ENCODE peak calls at places on chromosomes 12 and 14, in five cellular contexts. One of them, this sample, is unnamed.

GRCh38 chr12:79098530-79098929 is 234.0 kb downstream of the SYT1 start:
- DNase-seq in AG08396: no peak
- DNase-seq in stimulated activated CD8-positive, alpha-beta memory T cell treated with anti-CD3 and anti-CD28 coated beads, Interleukin-15, amount 100 ng/mL, for 1 hour: no peak
- DNase-seq in hypothalamus: no peak
- DNase-seq in neural crest cell: no peak
- DNase-seq in this sample: no peak

GRCh38 chr14:59199205-59199604 is 10.7 kb downstream of the DAAM1 start:
- DNase-seq in AG08396: no peak
- DNase-seq in stimulated activated CD8-positive, alpha-beta memory T cell treated with anti-CD3 and anti-CD28 coated beads, Interleukin-15, amount 100 ng/mL, for 1 hour: no peak
- DNase-seq in hypothalamus: no peak
- DNase-seq in neural crest cell: no peak
- DNase-seq in this sample: no peak

GRCh38 chr14:65637780-65638179 is 225.2 kb downstream of the FUT8 start:
- DNase-seq in AG08396: no peak
- DNase-seq in stimulated activated CD8-positive, alpha-beta memory T cell treated with anti-CD3 and anti-CD28 coated beads, Interleukin-15, amount 100 ng/mL, for 1 hour: peak
- DNase-seq in hypothalamus: no peak
- DNase-seq in neural crest cell: no peak
- DNase-seq in this sample: no peak

GRCh38 chr12:82994117-82994516 is 307.4 kb downstream of the TMTC2 start:
- DNase-seq in AG08396: no peak
- DNase-seq in stimulated activated CD8-positive, alpha-beta memory T cell treated with anti-CD3 and anti-CD28 coated beads, Interleukin-15, amount 100 ng/mL, for 1 hour: no peak
- DNase-seq in hypothalamus: no peak
- DNase-seq in neural crest cell: no peak
- DNase-seq in this sample: no peak

GRCh38 chr12:100234591-100235304 is 32.1 kb downstream of the DEPDC4 start:
- DNase-seq in AG08396: peak
- DNase-seq in stimulated activated CD8-positive, alpha-beta memory T cell treated with anti-CD3 and anti-CD28 coated beads, Interleukin-15, amount 100 ng/mL, for 1 hour: no peak
- DNase-seq in hypothalamus: no peak
- DNase-seq in neural crest cell: no peak
- DNase-seq in this sample: peak

GRCh38 chr12:54352891-54353874 is 11.1 kb downstream of the GPR84 start:
- DNase-seq in AG08396: no peak
- DNase-seq in stimulated activated CD8-positive, alpha-beta memory T cell treated with anti-CD3 and anti-CD28 coated beads, Interleukin-15, amount 100 ng/mL, for 1 hour: no peak
- DNase-seq in hypothalamus: no peak
- DNase-seq in neural crest cell: no peak
- DNase-seq in this sample: peak

GRCh38 chr14:76267322-76268012 is 108.5 kb upstream of the ESRRB start:
- DNase-seq in AG08396: peak
- DNase-seq in stimulated activated CD8-positive, alpha-beta memory T cell treated with anti-CD3 and anti-CD28 coated beads, Interleukin-15, amount 100 ng/mL, for 1 hour: no peak
- DNase-seq in hypothalamus: peak
- DNase-seq in neural crest cell: peak
- DNase-seq in this sample: peak

GRCh38 chr12:64943686-64944085 is 119.2 kb downstream of the TBC1D30 start:
- DNase-seq in AG08396: peak
- DNase-seq in stimulated activated CD8-positive, alpha-beta memory T cell treated with anti-CD3 and anti-CD28 coated beads, Interleukin-15, amount 100 ng/mL, for 1 hour: no peak
- DNase-seq in hypothalamus: no peak
- DNase-seq in neural crest cell: no peak
- DNase-seq in this sample: no peak

GRCh38 chr12:100187068-100187467 is 13.5 kb upstream of the ACTR6 start:
- DNase-seq in AG08396: no peak
- DNase-seq in stimulated activated CD8-positive, alpha-beta memory T cell treated with anti-CD3 and anti-CD28 coated beads, Interleukin-15, amount 100 ng/mL, for 1 hour: no peak
- DNase-seq in hypothalamus: no peak
- DNase-seq in neural crest cell: no peak
- DNase-seq in this sample: no peak

GRCh38 chr12:65741662-65742480 is 82.4 kb upstream of the HMGA2 start:
- DNase-seq in AG08396: peak
- DNase-seq in stimulated activated CD8-positive, alpha-beta memory T cell treated with anti-CD3 and anti-CD28 coated beads, Interleukin-15, amount 100 ng/mL, for 1 hour: no peak
- DNase-seq in hypothalamus: no peak
- DNase-seq in neural crest cell: peak
- DNase-seq in this sample: peak

GRCh38 chr12:125983094-125983783 is 918.0 kb downstream of the AACS start:
- DNase-seq in AG08396: no peak
- DNase-seq in stimulated activated CD8-positive, alpha-beta memory T cell treated with anti-CD3 and anti-CD28 coated beads, Interleukin-15, amount 100 ng/mL, for 1 hour: no peak
- DNase-seq in hypothalamus: peak
- DNase-seq in neural crest cell: peak
- DNase-seq in this sample: peak

GRCh38 chr14:71416392-71416791 is 509.1 kb downstream of the PCNX1 start:
- DNase-seq in AG08396: no peak
- DNase-seq in stimulated activated CD8-positive, alpha-beta memory T cell treated with anti-CD3 and anti-CD28 coated beads, Interleukin-15, amount 100 ng/mL, for 1 hour: no peak
- DNase-seq in hypothalamus: no peak
- DNase-seq in neural crest cell: no peak
- DNase-seq in this sample: no peak

GRCh38 chr12:57766464-57767311 is at the start of gene CYP27B1:
- DNase-seq in AG08396: no peak
- DNase-seq in stimulated activated CD8-positive, alpha-beta memory T cell treated with anti-CD3 and anti-CD28 coated beads, Interleukin-15, amount 100 ng/mL, for 1 hour: no peak
- DNase-seq in hypothalamus: no peak
- DNase-seq in neural crest cell: no peak
- DNase-seq in this sample: peak

GRCh38 chr12:90366286-90366685 is 588.7 kb downstream of the CCER1 start:
- DNase-seq in AG08396: peak
- DNase-seq in stimulated activated CD8-positive, alpha-beta memory T cell treated with anti-CD3 and anti-CD28 coated beads, Interleukin-15, amount 100 ng/mL, for 1 hour: no peak
- DNase-seq in hypothalamus: no peak
- DNase-seq in neural crest cell: no peak
- DNase-seq in this sample: no peak

This sample was measured in GM23338.